ENCODE peak calls at places on chromosomes 3 and 15, in six cellular contexts. O, S, U, I, G and Y are unnamed samples.

GRCh38 chr3:73716418-73716817 is 91.7 kb upstream of the PDZRN3 start:
- DNase-seq in G (no peak), I (no peak), O (peak), U (no peak), S (no peak), Y (no peak)

GRCh38 chr3:15563190-15563589 is 38.2 kb downstream of the HACL1 start:
- DNase-seq in I (no peak), S (no peak), G (no peak), O (no peak), U (no peak), Y (no peak)

GRCh38 chr3:177427540-177427939 is 230.3 kb upstream of the TBL1XR1 start:
- DNase-seq in I (no peak), U (peak), S (no peak), G (no peak), O (peak), Y (no peak)

GRCh38 chr3:88150771-88151170 is 1.0 kb downstream of the C3orf38 start:
- DNase-seq in G (no peak), U (peak), I (no peak), S (no peak), O (no peak), Y (peak)

GRCh38 chr3:18556503-18556902 is 131.4 kb upstream of the SATB1 start:
- DNase-seq in O (no peak), U (peak), I (no peak), G (no peak), S (peak), Y (no peak)

GRCh38 chr3:73056365-73057150 is 4.9 kb upstream of the EBLN2 start:
- DNase-seq in I (no peak), G (no peak), S (peak), U (peak), O (peak), Y (no peak)

GRCh38 chr3:195133462-195133861 is 137.5 kb downstream of the XXYLT1 start:
- DNase-seq in G (no peak), U (peak), S (peak), O (peak), I (no peak), Y (peak)

GRCh38 chr3:78894787-78895186 is 873.0 kb downstream of the ROBO1 start:
- DNase-seq in O (no peak), G (no peak), S (no peak), I (no peak), U (no peak), Y (no peak)

GRCh38 chr15:38589502-38589901 is 24.9 kb upstream of the RASGRP1 start:
- DNase-seq in G (no peak), I (peak), O (peak), U (no peak), S (peak), Y (peak)

GRCh38 chr3:127618891-127619290 is 10.1 kb upstream of the PODXL2 start:
- DNase-seq in U (no peak), O (no peak), G (no peak), I (no peak), S (no peak), Y (peak)

GRCh38 chr3:129310111-129310601 is 31.5 kb downstream of the HMCES start:
- DNase-seq in U (peak), I (no peak), G (no peak), S (no peak), O (peak), Y (peak)

GRCh38 chr3:48276856-48277641 is 36.1 kb downstream of the ZNF589 start:
- DNase-seq in I (no peak), O (no peak), S (no peak), U (no peak), G (no peak), Y (no peak)

DNA sequence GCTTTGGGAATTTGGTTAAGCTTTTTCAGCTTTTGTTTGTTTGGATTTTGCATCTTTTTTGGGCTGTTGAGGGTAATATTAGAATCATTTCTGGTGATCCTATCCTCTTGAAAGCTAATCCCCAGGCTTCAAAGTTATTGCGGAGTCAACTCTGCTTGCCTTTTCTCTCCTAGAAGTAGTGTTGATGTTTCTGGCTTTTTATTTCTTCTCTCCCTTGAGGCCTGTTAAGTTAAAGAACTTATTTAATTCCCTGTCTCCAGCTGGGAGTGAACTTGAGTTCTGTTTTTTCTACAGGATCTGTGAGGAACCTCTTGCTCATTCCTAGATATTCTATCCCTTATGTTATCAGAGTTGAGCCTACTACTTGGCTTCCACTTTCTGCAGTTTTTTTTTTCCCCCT is 34.1 kb upstream of the CACNA1D start:
- DNase-seq in S (no peak), I (no peak), G (no peak), U (no peak), O (no peak), Y (peak)
- TF ChIP-seq CTCF in S (no peak), I (no peak), G (no peak), U (no peak), O (no peak), Y (no peak)

DNA sequence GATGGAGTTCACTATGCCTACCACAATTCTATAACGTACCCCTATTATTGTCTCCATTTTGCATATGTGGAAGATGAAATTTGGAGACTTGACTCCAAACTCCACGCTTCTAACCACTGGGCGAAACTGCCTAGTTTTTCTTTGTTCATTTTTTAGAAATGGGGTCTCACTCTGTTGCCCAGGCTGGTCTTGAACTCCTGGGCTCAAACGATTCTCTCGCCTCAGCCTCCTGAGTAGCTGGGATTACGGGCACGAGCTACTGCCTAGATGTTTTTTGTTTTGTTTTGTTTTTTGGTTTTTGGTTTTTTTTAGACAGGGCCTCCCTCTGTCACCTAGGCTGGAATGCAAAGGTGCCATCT is 584 bp upstream of the RPL32 start:
- DNase-seq in I (no peak), S (no peak), U (no peak), G (no peak), O (no peak), Y (no peak)
- H3K4me3 ChIP-seq in I (no peak), S (no peak), U (peak), G (peak), O (no peak), Y (peak)

DNA sequence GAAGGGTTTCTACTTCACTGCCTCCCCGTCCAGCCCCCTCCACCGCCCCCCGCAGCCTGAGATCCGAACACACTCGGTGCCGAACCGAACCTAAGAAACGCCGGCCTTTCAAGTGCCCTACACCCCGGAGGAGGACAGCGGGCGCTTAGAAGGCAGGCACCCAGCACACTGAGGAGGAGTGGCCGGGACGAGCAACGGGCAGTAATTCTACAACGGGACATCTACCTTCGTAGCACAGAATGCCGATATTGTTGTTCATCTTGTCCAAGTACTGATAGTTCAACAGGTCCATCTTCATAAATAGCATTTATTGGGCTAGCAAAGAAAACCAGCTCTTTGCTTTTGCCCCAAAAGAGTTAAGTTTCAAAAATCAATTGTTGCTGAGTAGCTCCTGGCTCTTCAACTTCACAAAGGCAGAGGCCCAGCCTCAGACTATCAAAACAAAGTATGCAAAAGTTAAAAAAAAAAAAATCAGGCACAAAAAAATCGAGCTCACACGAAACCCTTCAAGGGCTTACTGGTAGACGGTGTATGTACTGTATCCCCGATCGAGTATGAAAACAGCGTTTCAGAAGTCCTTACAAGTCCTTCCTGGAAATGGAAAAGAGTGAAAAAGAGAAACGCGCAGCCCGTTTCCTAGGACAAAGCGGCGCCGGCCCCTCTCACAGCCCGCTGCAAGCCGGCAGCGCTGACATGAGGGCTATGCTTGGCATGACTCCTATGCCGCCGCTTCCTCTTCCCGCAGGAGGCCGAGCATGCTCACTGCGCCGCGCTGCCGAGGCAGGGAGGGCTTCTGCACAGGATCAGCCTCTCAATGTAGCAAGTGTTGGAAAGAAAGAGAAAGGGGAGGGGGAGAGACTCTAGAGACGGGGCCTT is at the start of gene VGLL4:
- DNase-seq in S (peak), U (peak), O (peak), I (peak), G (peak), Y (peak)
- TF ChIP-seq CTCF in S (peak), U (no peak), O (no peak), I (no peak), G (peak), Y (no peak)

GRCh38 chr3:139110072-139110830 is 65.6 kb upstream of the PRR23C start:
- DNase-seq in I (peak), O (no peak), U (peak), S (no peak), G (no peak), Y (no peak)
- H3K4me3 ChIP-seq in I (no peak), O (no peak), U (no peak), S (no peak), G (no peak), Y (no peak)

GRCh38 chr15:65982941-65983340 is 113.7 kb downstream of the RAB11A start:
- DNase-seq in I (no peak), G (no peak), U (no peak), O (no peak), S (no peak), Y (no peak)

GRCh38 chr15:65980824-65981456 is 111.6 kb downstream of the RAB11A start:
- DNase-seq in G (no peak), I (peak), S (peak), U (peak), O (peak), Y (peak)

GRCh38 chr15:65979837-65980236 is 110.5 kb downstream of the RAB11A start:
- DNase-seq in U (no peak), S (no peak), G (no peak), I (no peak), O (no peak), Y (no peak)

GRCh38 chr15:65979316-65979715 is 110.0 kb downstream of the RAB11A start:
- DNase-seq in I (no peak), O (no peak), S (no peak), G (no peak), U (peak), Y (no peak)

GRCh38 chr15:65981837-65982696 is 112.8 kb downstream of the RAB11A start:
- DNase-seq in U (peak), S (no peak), I (peak), O (no peak), G (no peak), Y (no peak)
- TF ChIP-seq CTCF in U (peak), S (no peak), I (no peak), O (no peak), G (no peak), Y (no peak)

DNA sequence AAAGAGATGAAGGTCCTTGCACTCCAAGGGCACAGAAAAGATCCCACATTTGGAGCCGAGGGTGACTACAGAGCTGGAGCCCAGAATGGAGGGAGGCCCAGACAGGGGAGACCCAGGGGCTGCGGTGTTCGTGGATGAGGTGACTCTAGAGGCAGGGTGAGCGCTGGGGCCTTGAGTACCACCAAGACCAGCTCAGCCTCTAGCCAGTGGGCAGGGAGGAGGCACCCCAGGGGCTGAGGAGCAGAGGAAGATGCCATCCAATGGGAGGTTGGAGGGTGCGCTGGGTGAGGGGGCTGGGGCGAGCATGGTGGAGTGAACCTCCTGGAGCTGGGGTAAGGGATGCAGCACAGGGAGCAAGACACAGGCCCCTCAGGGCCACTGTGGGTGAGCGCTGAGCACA is 13.3 kb downstream of the RRP9 start:
- DNase-seq in U (no peak), G (no peak), I (no peak), O (no peak), S (no peak), Y (peak)
- H3K4me3 ChIP-seq in U (no peak), G (no peak), I (no peak), O (no peak), S (no peak), Y (no peak)

DNA sequence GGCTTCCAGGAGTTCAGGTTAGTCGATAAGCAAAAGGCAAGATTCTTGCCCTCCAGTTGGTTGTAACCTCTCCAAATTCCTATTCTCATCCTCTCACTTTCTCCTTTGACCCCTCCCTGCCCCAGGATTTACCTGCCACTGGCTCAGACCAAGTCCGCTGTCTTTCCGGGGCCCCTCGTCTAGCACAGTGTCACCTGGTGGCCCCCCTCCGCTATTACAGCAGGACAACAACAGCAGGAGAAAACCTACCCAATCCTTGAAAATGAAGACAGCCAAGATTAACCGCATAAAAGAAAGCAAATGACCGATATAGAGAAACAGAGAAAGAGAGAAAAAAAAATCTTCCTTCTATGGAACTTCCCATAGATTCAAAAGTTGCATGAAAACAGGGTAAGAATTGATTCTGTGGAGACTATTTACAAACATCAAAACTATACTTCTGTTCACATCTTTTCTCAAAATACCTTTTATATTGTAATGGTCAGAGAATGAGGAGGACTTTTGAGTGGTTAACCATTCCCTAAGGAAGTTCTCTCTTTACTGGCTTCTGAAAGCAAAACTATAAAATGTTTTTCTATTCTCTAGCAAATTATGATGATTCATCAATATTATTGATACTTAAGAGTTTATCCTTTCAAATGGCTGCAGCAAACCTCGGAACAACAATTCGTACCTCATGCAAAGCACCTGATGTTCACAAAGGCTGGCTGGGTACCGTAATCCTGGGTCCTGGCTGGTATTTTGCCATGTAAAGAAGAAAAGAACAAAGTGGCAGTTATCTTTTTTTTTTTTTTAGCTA is 10.0 kb upstream of the ST8SIA2 start:
- DNase-seq in O (no peak), G (no peak), S (peak), U (peak), I (no peak), Y (no peak)
- TF ChIP-seq CTCF in O (peak), G (no peak), S (peak), U (peak), I (no peak), Y (peak)

DNA sequence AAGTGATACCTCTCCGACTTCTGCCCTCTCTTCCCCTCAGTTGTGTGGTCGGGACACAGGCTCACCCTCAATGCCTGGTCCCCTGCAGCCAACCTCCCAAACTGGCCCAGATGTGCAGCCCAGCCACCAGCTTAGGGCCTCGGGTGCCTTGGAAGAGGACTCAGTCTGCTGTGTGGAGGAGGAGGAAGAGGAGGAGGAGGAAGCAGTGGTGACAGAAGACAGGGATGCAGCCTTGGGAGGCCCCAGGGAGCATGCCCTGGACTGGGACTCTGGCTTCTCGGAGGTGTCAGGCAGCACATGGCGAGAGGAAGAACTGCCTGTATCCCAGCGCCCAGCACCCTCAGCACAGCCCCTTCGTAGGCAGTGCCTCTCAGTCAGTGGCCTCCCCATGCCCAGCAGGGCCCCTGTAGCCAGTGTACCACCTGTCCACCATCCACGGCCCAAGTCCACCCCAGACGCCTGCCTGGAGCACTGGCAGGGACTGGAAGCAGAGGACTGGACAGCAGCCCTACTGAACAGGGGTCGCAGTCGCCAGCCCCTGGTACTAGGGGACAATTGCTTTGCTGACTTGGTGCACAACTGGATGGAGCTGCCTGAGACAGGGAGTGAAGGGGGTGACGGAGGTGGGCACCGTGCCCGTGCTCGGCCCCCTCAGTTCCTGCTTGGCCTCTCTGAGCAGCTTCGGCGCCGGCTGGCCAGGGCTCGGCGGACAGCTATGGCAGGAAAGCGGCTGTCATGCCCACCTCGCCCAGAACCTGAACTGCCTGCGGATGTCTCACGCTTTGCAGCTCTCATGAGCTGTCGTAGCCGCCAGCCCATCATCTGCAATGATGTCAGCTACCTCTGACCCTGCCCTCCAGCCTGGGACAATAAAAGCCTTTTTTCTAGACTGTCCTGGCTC is 1.3 kb downstream of the INKA1 start:
- DNase-seq in O (no peak), I (no peak), S (no peak), U (no peak), G (no peak), Y (peak)
- H3K4me3 ChIP-seq in O (peak), I (peak), S (peak), U (peak), G (peak), Y (peak)

GRCh38 chr3:106566277-106566676 is 697.5 kb upstream of the CBLB start:
- DNase-seq in O (no peak), I (no peak), U (peak), S (no peak), G (no peak), Y (no peak)
- TF ChIP-seq CTCF in O (no peak), I (no peak), U (peak), S (peak), G (no peak), Y (peak)